ENCODE peak calls at places on chromosomes 16 and 17, in eight cellular contexts. N is cardiac muscle cell; X is germinal center; I is dermis blood vessel endothelial cell; M is CD4-positive, alpha-beta memory T cell; U is amniotic epithelial cell; C is EH; J is endothelial cell. Z is an unnamed sample.

GRCh38 chr17:17134952-17135340 is 71.2 kb downstream of the PLD6 start:
- DNase-seq in N (no peak), X (no peak), I (no peak), M (no peak), U (no peak), C (no peak), J (no peak), Z (no peak)

GRCh38 chr17:64343833-64344637 is 46.6 kb downstream of the PECAM1 start:
- DNase-seq in N (peak; percentile 95), X (no peak), I (peak; percentile 99), M (peak; percentile 21), U (peak; percentile 79), C (peak; percentile 81), J (peak; percentile 30), Z (peak; percentile 89)

GRCh38 chr16:26905336-26905735 is 161.4 kb upstream of the C16orf82 start:
- DNase-seq in N (no peak), X (no peak), I (no peak), M (no peak), U (no peak), C (peak; percentile 6), J (no peak), Z (no peak)

GRCh38 chr16:88878967-88879787 is 12.7 kb upstream of the PABPN1L start:
- DNase-seq in N (no peak), X (no peak), I (no peak), M (no peak), U (no peak), C (no peak), J (no peak), Z (no peak)

GRCh38 chr17:50920891-50921595 is 54.9 kb upstream of the TOB1 start:
- DNase-seq in N (no peak), X (no peak), I (no peak), M (no peak), U (no peak), C (no peak), J (no peak), Z (no peak)

GRCh38 chr17:16255481-16255901 is 38.5 kb downstream of the PIGL start:
- DNase-seq in N (peak; percentile 84), X (no peak), I (no peak), M (no peak), U (no peak), C (peak; percentile 38), J (no peak), Z (no peak)

GRCh38 chr16:75096730-75097129 is 19.9 kb downstream of the LDHD start:
- DNase-seq in N (no peak), X (no peak), I (no peak), M (no peak), U (no peak), C (peak; percentile 28), J (no peak), Z (no peak)

GRCh38 chr16:29820271-29820701 is at the start of gene MVP:
- DNase-seq in N (peak; percentile 74), X (peak; percentile 79), I (peak; percentile 63), M (peak; percentile 50), U (peak; percentile 64), C (peak; percentile 82), J (no peak), Z (no peak)

GRCh38 chr17:10156579-10157488 is 41.6 kb downstream of the GAS7 start:
- DNase-seq in N (no peak), X (peak; percentile 40), I (no peak), M (no peak), U (no peak), C (no peak), J (no peak), Z (no peak)

GRCh38 chr17:72667096-72668063 is 425.1 kb downstream of the SLC39A11 start:
- DNase-seq in N (no peak), X (no peak), I (no peak), M (no peak), U (no peak), C (no peak), J (no peak), Z (no peak)

GRCh38 chr16:62254847-62255246 is 218.6 kb upstream of the CDH8 start:
- DNase-seq in N (no peak), X (no peak), I (no peak), M (no peak), U (no peak), C (no peak), J (no peak), Z (no peak)

GRCh38 chr16:58048494-58048893 is 22.9 kb downstream of the MMP15 start:
- DNase-seq in N (no peak), X (no peak), I (no peak), M (no peak), U (no peak), C (no peak), J (no peak), Z (no peak)

GRCh38 chr17:29102741-29103181 is 59.8 kb downstream of the PIPOX start:
- DNase-seq in N (no peak), X (no peak), I (no peak), M (no peak), U (no peak), C (peak; percentile 85), J (no peak), Z (no peak)

GRCh38 chr17:37848690-37849616 is 75.3 kb upstream of the TBC1D3K start:
- DNase-seq in N (peak; percentile 43), X (peak; percentile 2), I (peak; percentile 45), M (no peak), U (peak; percentile 56), C (peak; percentile 98), J (no peak), Z (no peak)

GRCh38 chr17:37179893-37180292 is 195.9 kb upstream of the C17orf78 start:
- DNase-seq in N (peak; percentile 56), X (no peak), I (peak; percentile 78), M (no peak), U (peak; percentile 76), C (peak; percentile 79), J (no peak), Z (no peak)

GRCh38 chr16:59635674-59636073 is 901.6 kb upstream of the GOT2 start:
- DNase-seq in N (peak; percentile 1), X (no peak), I (no peak), M (no peak), U (peak; percentile 25), C (peak; percentile 94), J (no peak), Z (no peak)

GRCh38 chr16:67403976-67404555 is 10.8 kb upstream of the TPPP3 start:
- DNase-seq in N (no peak), X (no peak), I (peak; percentile 52), M (no peak), U (no peak), C (no peak), J (no peak), Z (no peak)

GRCh38 chr16:79042886-79043285 is 557.7 kb downstream of the MAF start:
- DNase-seq in N (no peak), X (no peak), I (no peak), M (peak; percentile 43), U (no peak), C (no peak), J (no peak), Z (no peak)

GRCh38 chr17:35788504-35788998 is 6.9 kb downstream of the MMP28 start:
- DNase-seq in N (peak; percentile 72), X (no peak), I (no peak), M (no peak), U (peak; percentile 97), C (peak; percentile 93), J (no peak), Z (no peak)

GRCh38 chr16:67294171-67294757 is 14.9 kb downstream of the PLEKHG4 start:
- DNase-seq in N (no peak), X (no peak), I (no peak), M (no peak), U (no peak), C (no peak), J (no peak), Z (no peak)

GRCh38 chr16:55832788-55833583 is at the start of gene CES1:
- DNase-seq in N (no peak), X (no peak), I (no peak), M (no peak), U (no peak), C (no peak), J (peak; percentile 18), Z (no peak)

GRCh38 chr16:74439685-74440084 is 18.4 kb upstream of the CLEC18B start:
- DNase-seq in N (no peak), X (no peak), I (no peak), M (no peak), U (no peak), C (no peak), J (no peak), Z (no peak)

GRCh38 chr17:67051837-67052236 is 7.5 kb downstream of the CACNG1 start:
- DNase-seq in N (no peak), X (no peak), I (no peak), M (no peak), U (no peak), C (no peak), J (no peak), Z (no peak)

GRCh38 chr17:58513391-58513912 is 986 bp downstream of the MTMR4 start:
- DNase-seq in N (no peak), X (no peak), I (no peak), M (no peak), U (no peak), C (no peak), J (no peak), Z (no peak)

GRCh38 chr17:81517339-81518112 is 4.9 kb upstream of the ACTG1 start:
- DNase-seq in N (no peak), X (peak; percentile 82), I (no peak), M (no peak), U (no peak), C (peak; percentile 42), J (no peak), Z (no peak)

GRCh38 chr17:15894913-15895658 is 49.8 kb upstream of the ADORA2B start:
- DNase-seq in N (no peak), X (no peak), I (no peak), M (no peak), U (no peak), C (no peak), J (no peak), Z (no peak)

GRCh38 chr16:30757316-30757715 is 4.5 kb downstream of the CFAP119 start:
- DNase-seq in N (no peak), X (no peak), I (no peak), M (no peak), U (no peak), C (no peak), J (no peak), Z (no peak)

GRCh38 chr17:43712397-43712796 is 46.2 kb downstream of the SOST start:
- DNase-seq in N (no peak), X (no peak), I (no peak), M (no peak), U (no peak), C (no peak), J (no peak), Z (no peak)

GRCh38 chr16:63981639-63982038 is 1140.2 kb downstream of the CDH11 start:
- DNase-seq in N (peak; percentile 1), X (no peak), I (no peak), M (no peak), U (peak; percentile 0), C (no peak), J (no peak), Z (no peak)

GRCh38 chr17:35242158-35242804 is 591 bp upstream of the SLFN5 start:
- DNase-seq in N (peak; percentile 40), X (peak; percentile 85), I (peak; percentile 63), M (peak; percentile 86), U (peak; percentile 28), C (peak; percentile 51), J (peak; percentile 37), Z (peak; percentile 56)

GRCh38 chr16:22425036-22425801 is 50.8 kb upstream of the CDR2 start:
- DNase-seq in N (no peak), X (no peak), I (no peak), M (no peak), U (no peak), C (peak; percentile 81), J (no peak), Z (no peak)

GRCh38 chr17:145671-146541 is 8.5 kb downstream of the SCGB1C2 start:
- DNase-seq in N (no peak), X (no peak), I (no peak), M (no peak), U (no peak), C (no peak), J (peak; percentile 3), Z (no peak)

GRCh38 chr17:6478486-6478885 is 34.2 kb downstream of the PIMREG start:
- DNase-seq in N (no peak), X (no peak), I (no peak), M (no peak), U (no peak), C (no peak), J (no peak), Z (no peak)

GRCh38 chr16:54204756-54205155 is 81.8 kb downstream of the IRX3 start:
- DNase-seq in N (no peak), X (no peak), I (no peak), M (no peak), U (no peak), C (no peak), J (no peak), Z (peak; percentile 40)